ENCODE peak calls at places on chromosomes 7 and 10, in four cellular contexts. E, M, W and G are unnamed samples.
A peak's percentile ranks its signal among the peaks of the same experiment; 100 is the strongest.

GRCh38 chr7:152341039-152341913 is 94.5 kb downstream of the KMT2C start:
- DNase-seq in W (peak; percentile 71), E (peak; percentile 43), M (no peak), G (peak; percentile 58)

GRCh38 chr10:98077223-98077622 is 46.8 kb upstream of the CRTAC1 start:
- DNase-seq in W (no peak), E (no peak), M (no peak), G (no peak)

GRCh38 chr7:50856231-50856630 is 73.5 kb upstream of the GRB10 start:
- DNase-seq in M (no peak), W (no peak), E (peak; percentile 7), G (no peak)

GRCh38 chr10:88437411-88437810 is 145.7 kb downstream of the RNLS start:
- DNase-seq in M (no peak), W (peak; percentile 8), E (no peak), G (no peak)

GRCh38 chr7:50393547-50394252 is 56.5 kb downstream of the FIGNL1 start:
- DNase-seq in E (no peak), M (no peak), W (no peak), G (peak; percentile 86)

GRCh38 chr7:66930341-66930740 is 9.3 kb downstream of the TMEM248 start:
- DNase-seq in M (no peak), W (no peak), E (no peak), G (peak; percentile 77)

GRCh38 chr10:58266003-58266825 is 1.5 kb downstream of the IPMK start:
- DNase-seq in M (no peak), W (peak; percentile 24), E (no peak), G (peak; percentile 76)

GRCh38 chr7:40922316-40922670 is 780.6 kb downstream of the INHBA start:
- DNase-seq in M (no peak), W (no peak), E (no peak), G (no peak)

GRCh38 chr10:96588060-96588554 is 1.3 kb upstream of the TM9SF3 start:
- DNase-seq in E (no peak), M (no peak), W (no peak), G (no peak)

GRCh38 chr10:659710-660141 is 29.7 kb downstream of the DIP2C start:
- DNase-seq in W (no peak), M (no peak), E (no peak), G (no peak)

GRCh38 chr10:95517536-95518454 is 43.4 kb downstream of the SORBS1 start:
- DNase-seq in M (no peak), W (no peak), E (peak; percentile 58), G (peak; percentile 87)

GRCh38 chr10:26650406-26650805 is 47.1 kb upstream of the PDSS1 start:
- DNase-seq in M (no peak), E (no peak), W (no peak), G (no peak)

GRCh38 chr7:90688826-90689225 is 92.7 kb downstream of the CDK14 start:
- DNase-seq in W (no peak), E (no peak), M (no peak), G (no peak)

GRCh38 chr10:93991596-93992284 is 2.0 kb upstream of the PLCE1 start:
- DNase-seq in M (peak; percentile 36), E (peak; percentile 51), W (peak; percentile 86), G (no peak)

GRCh38 chr10:132667613-132668394 is 118.1 kb downstream of the NKX6-2 start:
- DNase-seq in W (peak; percentile 21), E (no peak), M (no peak), G (no peak)

GRCh38 chr10:84427903-84428650 is 99.7 kb downstream of the CCSER2 start:
- DNase-seq in M (no peak), W (no peak), E (peak; percentile 34), G (no peak)

GRCh38 chr10:16863766-16864165 is 46.5 kb upstream of the RSU1 start:
- DNase-seq in W (no peak), E (no peak), M (no peak), G (no peak)

GRCh38 chr10:130111115-130111847 is 651 bp upstream of the C10orf143 start:
- DNase-seq in W (peak; percentile 97), E (peak; percentile 96), M (peak; percentile 95), G (peak; percentile 97)
- TF ChIP-seq POLR2A in W (peak; percentile 68), E (no peak), M (peak; percentile 61), G (no peak)

GRCh38 chr10:101587725-101588614 is at the start of the genes DPCD and POLL:
- DNase-seq in M (peak; percentile 94), E (peak; percentile 98), W (peak; percentile 99), G (peak; percentile 95)
- TF ChIP-seq POLR2A in M (no peak), E (no peak), W (peak; percentile 48), G (peak; percentile 65)

DNA sequence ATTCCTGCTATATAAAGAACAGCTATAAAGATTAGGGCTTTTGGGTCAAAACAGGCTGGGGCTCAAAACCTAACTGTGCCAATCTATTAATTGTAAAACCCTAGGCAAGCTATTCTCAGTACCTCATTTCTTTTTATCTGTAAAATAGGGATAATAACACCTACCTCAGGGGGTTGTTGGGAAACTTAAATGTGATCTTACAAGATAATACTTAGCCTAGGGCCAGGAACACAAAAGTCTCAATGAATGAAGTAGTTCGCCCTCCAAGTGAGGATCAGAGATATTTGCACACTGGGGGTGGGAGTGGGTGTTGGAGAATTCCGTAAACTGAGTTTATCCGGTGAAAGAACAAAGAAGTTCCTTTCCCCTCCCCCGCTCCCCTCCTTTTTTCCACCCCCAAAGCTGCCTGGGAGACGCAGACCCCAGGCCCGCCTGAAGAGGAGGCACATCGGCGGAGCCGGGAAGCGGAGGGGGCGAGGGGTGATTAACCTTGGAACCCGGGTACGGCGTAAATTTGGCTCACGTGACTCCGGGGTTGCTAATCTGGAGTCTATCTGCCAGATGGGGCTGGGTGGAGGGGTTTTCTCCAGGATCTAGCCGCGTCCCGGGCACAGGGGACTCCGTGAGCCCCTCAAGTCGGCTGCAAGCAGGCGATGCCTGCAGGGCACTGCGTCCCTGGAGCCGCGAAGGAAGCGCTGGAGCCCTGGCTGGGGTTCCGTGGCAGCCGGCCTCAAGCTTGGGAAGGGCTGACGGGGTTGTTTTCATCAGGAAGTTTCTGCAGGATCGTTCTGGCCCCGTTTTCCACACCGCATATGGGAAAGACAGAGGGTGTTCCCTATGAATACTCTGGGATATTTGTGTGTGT is 1.3 kb upstream of the PODXL start:
- DNase-seq in M (peak; percentile 39), W (no peak), E (peak; percentile 38), G (no peak)
- TF ChIP-seq POLR2A in M (no peak), W (no peak), E (no peak), G (no peak)

DNA sequence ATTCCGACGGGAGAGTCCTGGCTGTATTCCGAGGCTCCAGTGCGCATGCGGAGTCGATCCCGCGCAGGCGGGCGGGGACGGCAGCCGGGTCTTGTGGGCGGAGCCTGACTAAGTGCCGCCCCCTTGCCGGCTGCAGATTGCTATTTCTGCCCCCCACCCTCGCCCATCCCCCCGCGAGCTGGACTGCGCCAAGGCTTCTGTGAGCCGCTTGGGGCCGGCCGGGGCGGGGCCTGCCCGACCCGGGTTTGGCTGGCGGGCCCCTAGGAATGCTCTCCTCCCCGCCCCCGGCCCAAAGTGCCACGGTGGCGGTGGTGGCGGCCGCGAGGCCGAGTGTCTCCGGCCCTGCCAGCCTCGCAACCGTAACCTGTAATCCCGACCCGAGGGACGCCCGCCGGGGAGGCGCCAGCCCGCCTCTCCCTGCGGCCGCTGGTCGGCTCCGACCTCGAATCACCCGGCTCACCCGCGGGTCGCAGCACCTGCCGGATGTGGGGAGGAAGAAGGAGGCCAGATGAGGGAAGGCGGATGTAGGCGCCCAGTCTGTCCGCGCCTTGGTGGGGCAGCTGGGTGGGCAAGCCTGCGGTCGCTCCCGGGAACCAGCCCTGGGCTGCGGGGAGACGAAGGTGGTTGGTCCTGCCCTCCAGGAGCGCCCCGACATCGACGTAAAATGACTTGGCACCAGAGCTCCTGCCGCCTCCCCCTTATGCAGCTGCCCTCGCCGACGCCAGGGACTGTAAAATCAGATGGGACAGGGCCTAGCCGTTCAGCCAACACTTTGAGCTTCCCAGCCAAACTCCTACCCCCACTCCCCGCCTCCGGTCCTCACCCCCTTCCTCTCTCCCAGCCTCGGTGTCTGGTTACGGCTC is 607 bp upstream of the KAZALD1 start:
- DNase-seq in W (peak; percentile 93), E (peak; percentile 97), M (peak; percentile 94), G (peak; percentile 94)
- TF ChIP-seq POLR2A in W (peak; percentile 65), E (no peak), M (no peak), G (peak; percentile 64)

GRCh38 chr10:73771722-73772279 is 10.0 kb upstream of the CHCHD1 start:
- DNase-seq in M (no peak), E (peak; percentile 85), W (peak; percentile 90), G (no peak)

GRCh38 chr10:73773152-73773879 is 8.5 kb upstream of the CHCHD1 start:
- DNase-seq in M (no peak), W (no peak), E (no peak), G (no peak)

GRCh38 chr10:73769396-73769795 is 12.5 kb upstream of the CHCHD1 start:
- DNase-seq in M (no peak), W (no peak), E (no peak), G (no peak)

GRCh38 chr10:73774637-73775036 is 7.2 kb upstream of the CHCHD1 start:
- DNase-seq in W (no peak), M (no peak), E (no peak), G (peak; percentile 84)

GRCh38 chr10:73772280-73773151 is 9.3 kb upstream of the CHCHD1 start:
- DNase-seq in W (peak; percentile 69), M (peak; percentile 89), E (peak; percentile 80), G (peak; percentile 88)
- TF ChIP-seq POLR2A in W (peak; percentile 78), M (peak; percentile 87), E (no peak), G (peak; percentile 77)

DNA sequence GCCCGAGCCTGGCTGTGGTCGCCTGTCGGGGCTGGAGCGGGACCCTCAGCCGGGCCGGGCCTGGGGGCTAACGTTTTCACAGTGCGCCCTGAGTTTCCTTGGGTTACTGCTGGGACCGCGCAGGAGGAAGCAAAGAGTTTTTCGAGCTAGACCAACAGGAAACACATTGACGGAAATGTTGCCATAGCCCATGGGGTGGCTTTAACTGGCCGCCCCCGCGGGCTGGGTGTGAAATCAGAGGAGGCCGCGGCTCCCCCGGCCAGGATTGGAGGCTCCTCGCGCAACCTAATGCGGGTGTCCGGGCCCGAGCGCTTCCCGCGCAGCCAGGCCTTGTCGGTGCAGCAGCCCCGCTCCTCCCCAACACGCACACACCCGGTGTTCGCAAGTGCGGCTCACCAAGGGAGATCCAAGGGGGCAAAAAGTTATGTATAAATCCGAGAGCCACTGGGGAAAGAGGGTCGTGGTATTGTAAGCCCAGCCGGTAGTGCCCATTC is 1.9 kb downstream of the HHEX start:
- DNase-seq in M (no peak), E (peak; percentile 33), W (no peak), G (peak; percentile 43)
- TF ChIP-seq POLR2A in M (no peak), E (no peak), W (no peak), G (no peak)

DNA sequence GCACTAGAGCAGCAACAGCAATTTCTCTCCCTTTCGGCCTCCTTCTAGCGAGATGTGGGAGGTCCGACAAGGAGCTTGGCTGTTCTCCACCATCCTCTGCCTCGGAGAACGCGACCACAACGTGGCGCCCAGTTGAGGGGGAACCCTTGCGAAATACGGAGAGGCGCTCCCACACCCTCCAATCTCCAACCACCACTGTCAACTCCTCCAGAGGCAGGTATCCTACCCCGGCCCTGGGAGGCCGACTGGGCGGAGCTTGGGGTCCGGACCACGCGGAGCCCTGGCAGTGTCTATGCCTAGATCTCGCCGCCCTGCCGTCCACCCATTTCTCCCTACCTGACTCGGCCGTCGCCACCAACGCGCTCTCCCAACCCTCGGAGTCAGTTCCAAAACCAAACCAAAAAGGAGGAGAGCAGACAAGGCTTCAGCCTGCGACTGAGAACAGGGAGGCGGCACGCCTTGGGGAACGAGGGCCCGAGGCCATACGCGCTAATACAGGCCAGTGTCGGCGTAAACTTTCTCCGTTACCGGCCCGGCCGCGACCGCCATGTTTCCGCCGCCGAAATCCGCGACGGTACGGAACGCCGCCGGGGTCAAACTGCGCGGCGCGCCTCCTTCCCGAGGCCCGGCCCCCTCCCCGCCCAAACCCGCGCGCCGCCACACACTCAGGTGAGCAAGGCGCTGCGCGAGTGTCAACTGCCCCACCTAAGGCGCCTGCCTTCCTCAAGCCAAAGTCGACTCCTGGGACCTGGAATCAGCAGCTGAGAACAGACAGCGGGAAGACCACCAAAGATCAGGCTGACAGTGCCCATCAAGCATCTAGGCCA is at the start of gene TMEM168:
- DNase-seq in E (peak; percentile 86), W (peak; percentile 80), M (peak; percentile 77), G (peak; percentile 87)
- TF ChIP-seq POLR2A in E (no peak), W (peak; percentile 74), M (peak; percentile 53), G (peak; percentile 85)

GRCh38 chr10:75408911-75409885 is 7.6 kb upstream of the ZNF503 start:
- DNase-seq in M (peak; percentile 82), W (peak; percentile 78), E (peak; percentile 81), G (peak; percentile 26)
- TF ChIP-seq POLR2A in M (peak; percentile 23), W (no peak), E (no peak), G (no peak)